ENCODE peak calls at places on chromosomes 7 and 10, in six cellular contexts. H is nephron progenitor cell, L is Calu3, K is body of pancreas, N is tibial artery, W is IMR-90. F is an unnamed sample.

GRCh38 chr7:129762387-129762969 is 151.0 kb downstream of the NRF1 start:
- DNase-seq in W (no peak), N (no peak), H (no peak), L (no peak), K (no peak), F (no peak)

GRCh38 chr10:103451871-103452713 is at the start of gene CALHM2:
- DNase-seq in N (peak; percentile 83), L (peak; percentile 47), H (peak; percentile 65), K (peak; percentile 61), W (peak; percentile 41), F (peak; percentile 51)

GRCh38 chr10:75544381-75544780 is 113.0 kb downstream of the LRMDA start:
- DNase-seq in L (no peak), H (no peak), N (peak; percentile 28), K (no peak), W (no peak), F (no peak)

GRCh38 chr7:120926943-120927346 is 23.6 kb upstream of the ING3 start:
- DNase-seq in H (no peak), W (no peak), N (no peak), K (no peak), L (no peak), F (no peak)

GRCh38 chr7:54773472-54774399 is 14.7 kb upstream of the SEC61G start:
- DNase-seq in L (peak; percentile 95), W (peak; percentile 84), N (peak; percentile 76), H (peak; percentile 85), K (peak; percentile 89), F (peak; percentile 87)

GRCh38 chr10:65194131-65194530 is 1672.9 kb downstream of the REEP3 start:
- DNase-seq in L (peak; percentile 10), N (no peak), K (no peak), W (no peak), H (no peak), F (no peak)

GRCh38 chr7:93717217-93717900 is 142.8 kb upstream of the CALCR start:
- DNase-seq in N (no peak), K (no peak), H (no peak), W (no peak), L (no peak), F (no peak)

GRCh38 chr7:116145245-116145852 is 65.0 kb upstream of the TES start:
- DNase-seq in N (no peak), K (no peak), W (peak; percentile 24), H (no peak), L (no peak), F (no peak)

GRCh38 chr7:29177963-29178612 is 16.5 kb upstream of the CHN2 start:
- DNase-seq in K (peak; percentile 76), N (peak; percentile 62), H (no peak), W (no peak), L (peak; percentile 43), F (no peak)

GRCh38 chr10:115624448-115624847 is 531.3 kb downstream of the ATRNL1 start:
- DNase-seq in K (no peak), L (no peak), N (no peak), W (no peak), H (no peak), F (no peak)

GRCh38 chr10:48506147-48506917 is 98.5 kb downstream of the ARHGAP22 start:
- DNase-seq in W (peak; percentile 56), L (peak; percentile 51), K (no peak), N (no peak), H (no peak), F (no peak)

GRCh38 chr10:118754132-118754555 is 626 bp downstream of the CACUL1 start:
- DNase-seq in L (peak; percentile 52), K (peak; percentile 71), H (peak; percentile 63), W (no peak), N (peak; percentile 37), F (peak; percentile 70)

GRCh38 chr7:138756591-138757222 is 41.1 kb upstream of the TMEM213 start:
- DNase-seq in H (no peak), L (peak; percentile 30), N (no peak), W (no peak), K (no peak), F (no peak)

DNA sequence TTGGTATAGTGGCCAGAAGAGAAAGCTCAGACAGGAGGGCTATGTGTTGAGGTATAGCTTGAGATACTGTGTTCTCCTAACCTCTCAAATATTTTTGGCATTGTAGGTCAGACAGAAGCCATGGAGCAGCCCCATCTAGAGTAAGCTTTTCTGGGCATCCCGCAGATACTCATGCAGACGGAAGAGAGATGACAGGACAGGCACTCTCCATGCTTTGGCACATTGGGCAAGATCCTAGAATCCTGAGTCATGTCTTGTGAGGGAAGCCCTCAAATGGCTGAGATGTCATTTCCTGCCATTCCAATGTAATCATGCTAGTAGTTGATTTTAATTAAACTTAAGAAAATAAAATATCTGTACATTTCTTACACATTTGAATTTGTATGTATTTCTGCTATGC is 16.8 kb upstream of the KIF20B start:
- DNase-seq in L (no peak), K (no peak), H (no peak), N (no peak), W (peak; percentile 46), F (no peak)
- TF ChIP-seq CTCF in L (no peak), K (no peak), H (no peak), N (no peak), W (no peak), F (no peak)

DNA sequence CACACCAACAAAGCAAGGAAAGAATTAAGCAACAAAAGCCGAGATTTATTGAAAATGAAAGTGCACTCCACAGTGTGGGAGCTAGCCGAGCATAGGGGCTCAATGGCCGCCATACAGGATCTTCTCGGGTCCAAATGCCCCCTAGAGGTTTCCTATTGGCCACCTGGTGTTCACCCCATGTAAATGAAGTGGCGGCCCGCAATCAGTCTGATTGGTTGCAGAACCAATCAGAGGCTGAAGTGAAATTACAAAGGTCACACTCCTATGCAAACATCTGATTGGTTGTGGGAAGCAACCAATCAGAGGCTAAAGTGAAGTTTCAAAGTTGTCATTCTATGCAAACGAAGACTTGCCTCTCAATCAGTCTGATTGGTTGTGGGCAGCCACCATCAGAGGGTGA is 61.8 kb upstream of the SLC35B4 start:
- DNase-seq in W (no peak), N (no peak), K (no peak), L (no peak), H (no peak), F (no peak)
- TF ChIP-seq CTCF in W (no peak), N (no peak), K (no peak), L (no peak), H (no peak), F (no peak)

GRCh38 chr10:34282186-34282585 is 532.9 kb downstream of the PARD3 start:
- DNase-seq in L (no peak), H (no peak), K (no peak), N (no peak), W (no peak), F (no peak)

GRCh38 chr10:34281661-34282060 is 533.4 kb downstream of the PARD3 start:
- DNase-seq in W (no peak), H (no peak), N (no peak), L (no peak), K (no peak), F (no peak)

GRCh38 chr10:34275626-34276025 is 539.5 kb downstream of the PARD3 start:
- DNase-seq in N (no peak), H (no peak), K (no peak), W (no peak), L (no peak), F (no peak)

GRCh38 chr10:34286136-34286739 is 528.9 kb downstream of the PARD3 start:
- DNase-seq in L (no peak), W (peak; percentile 41), N (no peak), H (no peak), K (no peak), F (no peak)

GRCh38 chr10:34280599-34281374 is 534.3 kb downstream of the PARD3 start:
- DNase-seq in K (peak; percentile 42), H (no peak), L (no peak), N (peak; percentile 75), W (peak; percentile 98), F (no peak)
- TF ChIP-seq CTCF in K (no peak), H (no peak), L (no peak), N (peak; percentile 42), W (peak; percentile 35), F (no peak)

GRCh38 chr7:96224682-96225081 is 97.2 kb downstream of the SLC25A13 start:
- DNase-seq in K (no peak), W (no peak), L (no peak), H (no peak), N (no peak), F (peak; percentile 42)
- TF ChIP-seq CTCF in K (no peak), W (no peak), L (no peak), H (no peak), N (no peak), F (no peak)